ENCODE peak calls at places on chromosome 3, in seven cellular contexts. W is foreskin fibroblast, Y is cardiac fibroblast, V is AG10803, A is left ventricle myocardium inferior, Z is body of pancreas, B is sigmoid colon. S is an unnamed sample.
A peak's percentile ranks its signal among the peaks of the same experiment; 100 is the strongest.

GRCh38 chr3:144341461-144341860 is 369.8 kb downstream of the DIPK2A start:
- DNase-seq in W (no peak), Y (no peak), V (no peak), A (no peak), Z (peak; percentile 12), B (no peak), S (no peak)

GRCh38 chr3:153080778-153081240 is 81.2 kb upstream of the RAP2B start:
- DNase-seq in W (no peak), Y (no peak), V (no peak), A (no peak), Z (no peak), B (no peak), S (no peak)

GRCh38 chr3:14680716-14681115 is 5.8 kb downstream of the C3orf20 start:
- DNase-seq in W (peak; percentile 40), Y (peak; percentile 27), V (no peak), A (no peak), Z (no peak), B (no peak), S (no peak)

GRCh38 chr3:195865752-195866151 is 42.6 kb downstream of the TNK2 start:
- DNase-seq in W (no peak), Y (no peak), V (no peak), A (no peak), Z (no peak), B (no peak), S (no peak)

GRCh38 chr3:71095511-71096305 is 487.8 kb downstream of the FOXP1 start:
- DNase-seq in W (peak; percentile 76), Y (peak; percentile 59), V (no peak), A (no peak), Z (no peak), B (no peak), S (no peak)

GRCh38 chr3:184373422-184373821 is 4.6 kb downstream of the THPO start:
- DNase-seq in W (peak; percentile 57), Y (peak; percentile 68), V (peak; percentile 60), A (no peak), Z (no peak), B (peak; percentile 72), S (no peak)

GRCh38 chr3:100402150-100402706 is 889 bp downstream of the LNP1 start:
- DNase-seq in W (peak; percentile 57), Y (peak; percentile 52), V (peak; percentile 34), A (no peak), Z (no peak), B (no peak), S (no peak)

GRCh38 chr3:10601131-10601856 is 95.9 kb upstream of the ATP2B2 start:
- DNase-seq in W (no peak), Y (no peak), V (peak; percentile 2), A (no peak), Z (no peak), B (no peak), S (no peak)

GRCh38 chr3:171970301-171970788 is 69.0 kb upstream of the FNDC3B start:
- DNase-seq in W (peak; percentile 27), Y (peak; percentile 54), V (no peak), A (no peak), Z (no peak), B (no peak), S (no peak)

GRCh38 chr3:176734146-176734545 is 463.1 kb downstream of the TBL1XR1 start:
- DNase-seq in W (no peak), Y (no peak), V (no peak), A (no peak), Z (no peak), B (no peak), S (no peak)

GRCh38 chr3:47464603-47465002 is 11.1 kb downstream of the SCAP start:
- DNase-seq in W (no peak), Y (no peak), V (no peak), A (no peak), Z (no peak), B (no peak), S (no peak)

GRCh38 chr3:16884084-16884747 is 539 bp upstream of the PLCL2 start:
- DNase-seq in W (peak; percentile 78), Y (peak; percentile 53), V (peak; percentile 25), A (peak; percentile 75), Z (peak; percentile 78), B (peak; percentile 77), S (no peak)

GRCh38 chr3:8864570-8865350 is 95.3 kb upstream of the OXTR start:
- DNase-seq in W (no peak), Y (no peak), V (no peak), A (no peak), Z (no peak), B (no peak), S (no peak)
- H3K4me3 ChIP-seq in W (peak overlapping the region; percentile 9), Y (no peak overlapping the region), V (no peak overlapping the region), A (no peak overlapping the region), Z (no peak overlapping the region), B (no peak overlapping the region), S (no peak overlapping the region)

GRCh38 chr3:34856081-34856480 is 783.2 kb upstream of the ARPP21 start:
- DNase-seq in W (no peak), Y (no peak), V (no peak), A (no peak), Z (no peak), B (no peak), S (no peak)
- H3K4me3 ChIP-seq in W (no peak overlapping the region), Y (no peak overlapping the region), V (no peak overlapping the region), A (no peak overlapping the region), Z (no peak overlapping the region), B (no peak overlapping the region), S (no peak overlapping the region)

GRCh38 chr3:48899298-48899697 is 616 bp upstream of the SLC25A20 start:
- DNase-seq in W (peak; percentile 5), Y (no peak), V (no peak), A (no peak), Z (no peak), B (no peak), S (no peak)
- H3K4me3 ChIP-seq in W (peak overlapping the region; percentile 74), Y (no peak overlapping the region), V (peak overlapping the region; percentile 88), A (peak overlapping the region; percentile 75), Z (no peak overlapping the region), B (no peak overlapping the region), S (peak overlapping the region; percentile 66)

GRCh38 chr3:105809204-105809893 is 59.5 kb downstream of the CBLB start:
- DNase-seq in W (no peak), Y (no peak), V (no peak), A (no peak), Z (no peak), B (no peak), S (no peak)

GRCh38 chr3:105807701-105808100 is 61.1 kb downstream of the CBLB start:
- DNase-seq in W (no peak), Y (no peak), V (no peak), A (no peak), Z (no peak), B (no peak), S (no peak)

GRCh38 chr3:105812194-105812586 is 56.6 kb downstream of the CBLB start:
- DNase-seq in W (peak; percentile 70), Y (peak; percentile 88), V (peak; percentile 60), A (no peak), Z (no peak), B (no peak), S (no peak)

GRCh38 chr3:105813710-105814109 is 55.1 kb downstream of the CBLB start:
- DNase-seq in W (no peak), Y (no peak), V (no peak), A (no peak), Z (no peak), B (no peak), S (no peak)

DNA sequence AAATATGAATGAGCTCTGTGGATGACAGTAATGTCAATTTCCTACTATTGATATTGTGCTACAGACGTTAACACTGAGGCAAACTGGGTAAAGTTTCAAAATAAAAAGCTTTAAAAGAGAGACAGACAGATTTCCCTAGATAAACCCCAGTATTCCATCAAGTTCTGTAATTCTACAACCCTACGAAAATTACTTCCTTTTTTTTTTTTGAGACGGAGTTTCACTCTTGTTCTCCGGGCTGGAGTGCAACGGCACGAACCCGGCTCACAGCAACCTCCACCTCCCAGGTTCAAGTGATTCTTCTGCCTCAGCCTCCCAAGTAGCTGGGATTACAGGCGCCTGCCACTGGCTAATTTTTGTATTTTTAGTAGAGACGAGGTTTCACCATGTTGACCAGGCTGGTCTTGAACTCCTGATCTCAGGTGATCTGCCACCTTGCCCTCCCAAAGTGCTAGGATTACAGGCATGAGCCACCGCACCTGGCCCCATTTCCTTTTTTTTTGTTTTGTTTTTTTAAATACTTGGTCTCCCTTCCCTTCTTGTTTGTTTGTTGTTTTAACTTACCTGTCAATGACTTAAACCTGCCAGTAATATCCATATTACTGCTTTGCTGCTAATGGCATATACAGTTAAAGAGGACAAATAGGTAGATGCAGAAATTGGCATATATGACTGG is 57.2 kb downstream of the CBLB start:
- DNase-seq in W (no peak), Y (no peak), V (no peak), A (no peak), Z (no peak), B (no peak), S (no peak)
- H3K4me3 ChIP-seq in W (no peak overlapping the region), Y (no peak overlapping the region), V (no peak overlapping the region), A (no peak overlapping the region), Z (no peak overlapping the region), B (no peak overlapping the region), S (no peak overlapping the region)

GRCh38 chr3:64266983-64267382 is 41.7 kb upstream of the PRICKLE2 start:
- DNase-seq in W (peak; percentile 30), Y (peak; percentile 49), V (no peak), A (no peak), Z (no peak), B (no peak), S (no peak)
- H3K4me3 ChIP-seq in W (peak overlapping the region; percentile 66), Y (peak overlapping the region; percentile 75), V (peak overlapping the region; percentile 71), A (peak overlapping the region; percentile 77), Z (no peak overlapping the region), B (peak overlapping the region; percentile 91), S (peak overlapping the region; percentile 75)

GRCh38 chr3:170421147-170421641 is 2.5 kb downstream of the CLDN11 start:
- DNase-seq in W (peak; percentile 62), Y (peak; percentile 31), V (peak; percentile 51), A (peak; percentile 21), Z (no peak), B (no peak), S (no peak)
- H3K4me3 ChIP-seq in W (peak overlapping the region; percentile 74), Y (peak overlapping the region; percentile 73), V (peak overlapping the region; percentile 92), A (peak overlapping the region; percentile 70), Z (no peak overlapping the region), B (no peak overlapping the region), S (peak overlapping the region; percentile 67)

DNA sequence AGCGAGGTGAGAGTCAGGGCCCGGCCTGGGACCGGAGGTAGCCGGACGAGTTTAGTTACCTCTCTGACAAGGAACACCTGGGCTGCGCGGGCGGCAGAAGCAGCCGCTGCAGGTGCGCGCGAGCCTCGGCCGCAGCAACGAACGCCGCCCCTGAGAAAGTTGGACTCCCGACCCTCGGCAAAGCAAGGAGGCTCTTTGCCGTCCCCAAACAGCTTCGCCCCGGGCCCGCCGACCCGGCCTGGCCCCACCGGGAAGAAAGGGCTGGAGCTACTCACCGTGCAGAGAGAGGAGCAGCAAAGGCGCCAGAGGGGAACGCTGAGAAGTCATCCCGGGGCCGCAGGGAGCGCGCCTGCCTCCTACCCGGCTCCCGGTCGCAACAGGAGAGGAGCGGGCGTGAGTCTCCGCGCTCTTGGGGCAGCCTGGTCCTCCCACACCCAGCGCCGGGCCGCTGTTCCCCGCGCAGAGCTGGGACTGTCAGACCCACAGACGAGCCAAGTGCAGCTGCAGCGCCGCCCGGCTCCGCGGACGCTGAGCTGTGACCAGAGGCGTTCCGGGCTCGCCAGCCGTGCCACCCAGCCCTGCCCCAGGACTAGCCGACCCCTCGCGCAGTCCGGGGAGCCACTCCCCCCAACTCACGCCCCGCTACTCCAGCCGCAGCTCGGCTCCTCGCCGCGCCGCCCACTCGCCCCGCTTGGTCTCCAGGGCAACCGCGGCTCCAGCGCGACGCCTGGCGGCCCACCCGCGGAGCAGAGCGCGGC is at the start of gene IGSF11:
- DNase-seq in W (peak; percentile 68), Y (peak; percentile 36), V (peak; percentile 26), A (peak; percentile 53), Z (peak; percentile 84), B (peak; percentile 77), S (peak; percentile 3)
- H3K4me3 ChIP-seq in W (peak within 1 kb of the TSS; percentile 47), Y (peak within 1 kb of the TSS; percentile 58), V (peak within 1 kb of the TSS; percentile 49), A (peak within 1 kb of the TSS; percentile 74), Z (peak within 1 kb of the TSS; percentile 56), B (peak within 1 kb of the TSS; percentile 64), S (peak within 1 kb of the TSS; percentile 52)